ENCODE peak calls at places on chromosomes 3 and 15, in four cellular contexts. S is H1, D is HepG2, B is GM12878. O is an unnamed sample.
A peak's percentile ranks its signal among the peaks of the same experiment; 100 is the strongest.

GRCh38 chr15:56342653-56343052 is 22.6 kb upstream of the TEX9 start:
- DNase-seq in S (no peak), D (no peak), B (no peak), O (no peak)

GRCh38 chr3:57816471-57817105 is 60.5 kb downstream of the SLMAP start:
- DNase-seq in S (no peak), D (no peak), B (no peak), O (no peak)

GRCh38 chr3:52521488-52521824 is 12.2 kb downstream of the NT5DC2 start:
- DNase-seq in S (no peak), D (no peak), B (no peak), O (no peak)

GRCh38 chr3:150414273-150414672 is 6.2 kb downstream of the TSC22D2 start:
- DNase-seq in S (no peak), D (peak; percentile 76), B (no peak), O (no peak)

GRCh38 chr3:127784865-127785710 is 37.2 kb downstream of the MGLL start:
- DNase-seq in S (no peak), D (no peak), B (no peak), O (no peak)

GRCh38 chr3:26964313-26964712 is 341.7 kb downstream of the LRRC3B start:
- DNase-seq in S (no peak), D (no peak), B (no peak), O (no peak)

GRCh38 chr3:72657666-72658065 is 190.6 kb downstream of the SHQ1 start:
- DNase-seq in S (no peak), D (peak; percentile 40), B (peak; percentile 24), O (no peak)

GRCh38 chr15:42785569-42785968 is 48.6 kb upstream of the CDAN1 start:
- DNase-seq in S (no peak), D (no peak), B (no peak), O (no peak)

GRCh38 chr3:150218236-150218635 is 189.9 kb upstream of the TSC22D2 start:
- DNase-seq in S (no peak), D (no peak), B (no peak), O (no peak)

GRCh38 chr3:98930413-98930812 is 28.9 kb upstream of the DCBLD2 start:
- DNase-seq in S (no peak), D (no peak), B (no peak), O (no peak)

GRCh38 chr3:140186421-140186920 is 251.5 kb downstream of the CLSTN2 start:
- DNase-seq in S (no peak), D (no peak), B (no peak), O (no peak)

GRCh38 chr15:64503640-64504039 is 43.3 kb downstream of the ZNF609 start:
- DNase-seq in S (no peak), D (no peak), B (no peak), O (no peak)

GRCh38 chr3:24502690-24503089 is 8.0 kb upstream of the THRB start:
- DNase-seq in S (no peak), D (no peak), B (no peak), O (no peak)

GRCh38 chr15:94576889-94577533 is 345.6 kb downstream of the MCTP2 start:
- DNase-seq in S (peak; percentile 74), D (peak; percentile 20), B (no peak), O (peak; percentile 54)

GRCh38 chr15:28896944-28897343 is 11.2 kb downstream of the APBA2 start:
- DNase-seq in S (no peak), D (peak; percentile 10), B (no peak), O (no peak)

GRCh38 chr15:92409006-92409405 is 15.3 kb downstream of the ST8SIA2 start:
- DNase-seq in S (no peak), D (no peak), B (no peak), O (no peak)

GRCh38 chr15:56890038-56890437 is 28.4 kb upstream of the TCF12 start:
- DNase-seq in S (no peak), D (no peak), B (no peak), O (no peak)

GRCh38 chr3:50230833-50231125 is 5.2 kb upstream of the GNAI2 start:
- DNase-seq in S (no peak), D (no peak), B (no peak), O (no peak)

GRCh38 chr3:48652923-48653715 is 9.6 kb downstream of the CELSR3 start:
- DNase-seq in S (no peak), D (no peak), B (no peak), O (no peak)

GRCh38 chr15:26697913-26698312 is 75.0 kb downstream of the GABRB3 start:
- DNase-seq in S (no peak), D (no peak), B (no peak), O (no peak)

GRCh38 chr15:57356636-57357035 is 19.7 kb upstream of the CGNL1 start:
- DNase-seq in S (no peak), D (peak; percentile 38), B (no peak), O (no peak)

GRCh38 chr3:83034806-83035703 is 1273.6 kb upstream of the GBE1 start:
- DNase-seq in S (no peak), D (no peak), B (no peak), O (no peak)

GRCh38 chr3:129432036-129432435 is 3.6 kb upstream of the EFCAB12 start:
- DNase-seq in S (no peak), D (no peak), B (no peak), O (no peak)

GRCh38 chr15:25971053-25971452 is 107.9 kb upstream of the ATP10A start:
- DNase-seq in S (no peak), D (no peak), B (no peak), O (no peak)

GRCh38 chr3:185693985-185694675 is 108.0 kb downstream of the SENP2 start:
- DNase-seq in S (no peak), D (no peak), B (no peak), O (no peak)

GRCh38 chr15:61951949-61952348 is 108.3 kb downstream of the VPS13C start:
- DNase-seq in S (no peak), D (no peak), B (no peak), O (no peak)

GRCh38 chr15:94064676-94065313 is 166.6 kb upstream of the MCTP2 start:
- DNase-seq in S (no peak), D (no peak), B (no peak), O (no peak)

GRCh38 chr3:85903434-85903833 is 944.6 kb downstream of the CADM2 start:
- DNase-seq in S (no peak), D (no peak), B (no peak), O (no peak)

GRCh38 chr15:29622637-29623036 is 199.6 kb downstream of the TJP1 start:
- DNase-seq in S (no peak), D (no peak), B (no peak), O (no peak)

GRCh38 chr3:19901337-19901736 is 32.7 kb downstream of the EFHB start:
- DNase-seq in S (no peak), D (no peak), B (no peak), O (no peak)

GRCh38 chr3:190811775-190812480 is 50.6 kb downstream of the GMNC start:
- DNase-seq in S (peak; percentile 57), D (peak; percentile 54), B (no peak), O (peak; percentile 37)

GRCh38 chr3:150055332-150055731 is 84.6 kb upstream of the PFN2 start:
- DNase-seq in S (no peak), D (no peak), B (no peak), O (no peak)

GRCh38 chr15:101434032-101434920 is 55.2 kb downstream of the PCSK6 start:
- DNase-seq in S (peak; percentile 33), D (peak; percentile 39), B (no peak), O (no peak)

GRCh38 chr3:65545429-65545828 is 493.3 kb downstream of the MAGI1 start:
- DNase-seq in S (no peak), D (no peak), B (no peak), O (no peak)

GRCh38 chr3:149555941-149556340 is 81.4 kb downstream of the TM4SF4 start:
- DNase-seq in S (no peak), D (no peak), B (no peak), O (no peak)

GRCh38 chr15:41512078-41512394 is 1.6 kb downstream of the LTK start:
- DNase-seq in S (peak; percentile 63), D (no peak), B (no peak), O (no peak)

GRCh38 chr3:19190602-19191001 is 42.3 kb downstream of the KCNH8 start:
- DNase-seq in S (no peak), D (no peak), B (no peak), O (no peak)

GRCh38 chr3:48563382-48563918 is at the start of gene UCN2:
- DNase-seq in S (no peak), D (no peak), B (no peak), O (no peak)

GRCh38 chr3:325495-325894 is 128.9 kb downstream of the CHL1 start:
- DNase-seq in S (no peak), D (no peak), B (no peak), O (no peak)

DNA sequence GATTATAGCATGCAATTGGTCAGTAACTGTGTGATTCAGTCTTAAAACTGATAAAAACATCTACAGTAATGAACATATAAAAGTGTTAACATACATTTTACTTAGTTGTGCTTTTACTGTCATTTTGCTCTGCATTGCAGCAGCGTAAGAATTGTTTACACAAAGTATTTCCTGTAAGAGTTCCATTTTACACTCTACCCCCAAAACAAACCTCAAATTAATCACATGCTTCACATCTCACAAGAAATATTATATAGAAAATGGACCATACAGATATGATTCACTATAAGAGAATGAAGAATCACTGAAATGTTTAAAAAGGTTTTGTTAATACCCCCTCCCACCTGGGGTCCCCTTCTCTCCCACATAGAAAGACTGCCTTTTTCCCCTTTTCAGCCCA is 225.9 kb upstream of the LRRN1 start:
- DNase-seq in S (no peak), D (no peak), B (no peak), O (no peak)
- TF ChIP-seq SUZ12 in S (no peak), D (no peak), B (no peak), O (no peak)

GRCh38 chr15:44298878-44299277 is 10.4 kb downstream of the GOLM2 start:
- DNase-seq in S (peak; percentile 52), D (peak; percentile 10), B (no peak), O (no peak)
- TF ChIP-seq SP1 in S (no peak), D (no peak), B (no peak), O (no peak)

GRCh38 chr3:43584043-43584826 is 37.6 kb downstream of the ANO10 start:
- DNase-seq in S (no peak), D (no peak), B (no peak), O (no peak)
- TF ChIP-seq SUZ12 in S (no peak), D (no peak), B (no peak), O (no peak)

DNA sequence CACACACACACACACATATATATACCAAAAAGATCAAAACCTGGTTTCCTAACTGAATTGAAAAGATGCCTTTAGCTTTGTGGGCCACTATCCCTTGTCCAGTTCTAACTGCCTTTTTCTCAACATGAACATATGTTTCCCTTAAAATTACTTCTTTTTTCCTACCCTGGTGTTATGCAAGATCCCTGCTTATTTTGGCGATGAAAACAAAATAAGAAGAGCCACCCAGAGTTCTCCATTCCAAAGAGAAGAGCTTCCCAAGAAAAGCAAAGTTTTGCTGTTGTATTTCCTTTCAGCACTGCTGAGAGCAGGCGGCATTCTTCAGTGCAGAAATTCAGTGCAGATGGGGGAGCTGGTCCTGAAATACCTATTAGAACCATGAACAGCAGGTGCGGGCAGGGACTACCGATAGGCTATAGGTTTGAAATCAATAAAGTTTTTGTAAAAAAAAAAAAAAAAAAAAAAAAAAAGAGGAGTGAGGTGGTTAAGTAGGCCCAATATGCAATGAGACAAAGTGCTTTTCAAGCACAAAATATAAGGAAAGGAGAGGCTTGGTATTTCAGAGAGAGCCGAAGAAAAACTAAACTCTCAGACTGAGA is 238.0 kb downstream of the FOXP1 start:
- DNase-seq in S (no peak), D (no peak), B (no peak), O (no peak)
- TF ChIP-seq SP1 in S (no peak), D (no peak), B (no peak), O (no peak)

GRCh38 chr3:42704136-42704841 is 1.7 kb upstream of the HHATL start:
- DNase-seq in S (peak; percentile 42), D (no peak), B (no peak), O (no peak)
- TF ChIP-seq SUZ12 in S (no peak), D (no peak), B (no peak), O (no peak)